ENCODE peak calls at places on chromosome 22, in five cellular contexts. V is lung, L is DND-41, I is endothelial cell of umbilical vein, H is tibial nerve. G is an unnamed sample. For H3K27me3, the result is how much of the 10 kb centered on the place peaks cover.

GRCh38 chr22:24095816-24096215 is 84.7 kb downstream of the CABIN1 start:
- DNase-seq in V (no peak), L (no peak), I (no peak), H (no peak), G (no peak)

GRCh38 chr22:20807315-20807752 is 33.4 kb downstream of the SERPIND1 start:
- DNase-seq in V (no peak), L (no peak), I (no peak), H (no peak), G (no peak)

GRCh38 chr22:43643362-43643761 is 168.7 kb downstream of the EFCAB6 start:
- DNase-seq in V (no peak), L (no peak), I (no peak), H (no peak), G (peak)

GRCh38 chr22:24775769-24776492 is 1.4 kb upstream of the PIWIL3 start:
- DNase-seq in V (no peak), L (no peak), I (no peak), H (no peak), G (peak)

GRCh38 chr22:20524004-20524481 is 16.6 kb downstream of the MED15 start:
- DNase-seq in V (no peak), L (peak), I (no peak), H (no peak), G (no peak)

GRCh38 chr22:43995798-43996169 is 28.3 kb upstream of the PARVB start:
- DNase-seq in V (no peak), L (no peak), I (no peak), H (no peak), G (no peak)

GRCh38 chr22:42596376-42596775 is 18.3 kb downstream of the POLDIP3 start:
- DNase-seq in V (no peak), L (no peak), I (no peak), H (no peak), G (no peak)

GRCh38 chr22:36870250-36870649 is 9.4 kb downstream of the NCF4 start:
- DNase-seq in V (no peak), L (no peak), I (no peak), H (no peak), G (no peak)

GRCh38 chr22:38967451-38968450 is 10.3 kb downstream of the APOBEC3A start:
- DNase-seq in V (peak), L (no peak), I (no peak), H (no peak), G (no peak)

GRCh38 chr22:32310777-32311176 is 46.9 kb upstream of the RFPL3 start:
- DNase-seq in V (no peak), L (no peak), I (no peak), H (no peak), G (no peak)

GRCh38 chr22:42732071-42732470 is 11.4 kb upstream of the A4GALT start:
- DNase-seq in V (no peak), L (no peak), I (no peak), H (no peak), G (no peak)

GRCh38 chr22:50016988-50017700 is 4.6 kb upstream of the IL17REL start:
- DNase-seq in V (no peak), L (no peak), I (no peak), H (no peak), G (no peak)
- H3K27me3 ChIP-seq in V (under half), L (under half), I (under half), H (half or more), G (under half)

GRCh38 chr22:22093743-22094142 is 111.2 kb upstream of the TOP3B start:
- DNase-seq in V (no peak), L (no peak), I (no peak), H (no peak), G (no peak)
- H3K27me3 ChIP-seq in V (under half), L (under half), I (under half), H (under half), G (under half)

DNA sequence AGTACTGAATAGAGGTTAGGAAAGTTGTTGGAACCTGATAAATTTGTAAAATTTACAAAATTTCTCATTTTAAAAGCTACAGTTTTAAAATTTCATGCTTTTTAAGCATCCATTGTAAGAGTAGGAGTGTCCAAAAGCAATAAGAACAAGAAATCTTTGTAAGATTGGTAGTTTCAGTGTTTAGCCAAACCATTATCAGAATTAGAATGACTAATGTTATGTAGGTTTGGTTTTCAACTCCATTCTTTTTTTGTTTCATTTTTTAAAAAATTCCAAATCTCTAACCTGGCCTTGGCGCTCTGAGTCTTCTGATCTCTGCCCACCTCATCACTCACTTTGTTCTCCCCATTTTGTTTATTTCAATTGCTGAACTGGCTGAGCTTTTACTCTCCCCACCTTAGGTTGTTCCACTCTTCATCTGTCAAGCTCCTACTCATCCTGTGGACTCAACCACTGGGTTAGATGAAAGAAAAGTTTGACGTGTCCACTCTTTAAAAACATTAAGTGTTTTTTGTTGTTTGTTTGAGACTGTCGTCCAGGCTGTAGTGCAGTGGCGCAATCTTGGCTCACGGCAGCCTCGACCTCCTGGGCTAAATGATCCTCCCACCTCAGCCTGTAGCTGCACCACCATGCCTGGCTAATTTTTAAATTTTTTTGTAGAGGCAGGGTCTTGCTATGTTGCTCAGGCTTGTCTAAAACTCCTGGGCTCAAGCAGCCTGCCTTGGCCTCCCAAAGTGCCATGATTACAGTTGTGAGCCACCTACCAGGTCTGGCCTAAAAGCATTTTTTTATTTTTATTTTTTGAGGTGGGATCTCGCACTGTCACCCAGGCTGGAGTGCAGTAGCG is 14.0 kb downstream of the EP300 start:
- DNase-seq in V (no peak), L (no peak), I (no peak), H (no peak), G (no peak)
- H3K27me3 ChIP-seq in V (under half), L (under half), I (under half), H (under half), G (under half)

GRCh38 chr22:49094858-49095257 is 732.8 kb downstream of the BRD1 start:
- DNase-seq in V (no peak), L (no peak), I (no peak), H (no peak), G (no peak)
- H3K27me3 ChIP-seq in V (under half), L (under half), I (under half), H (under half), G (under half)

GRCh38 chr22:22390989-22391388 is 117.6 kb downstream of the ZNF280B start:
- DNase-seq in V (no peak), L (no peak), I (no peak), H (no peak), G (no peak)

GRCh38 chr22:22386602-22387385 is 121.7 kb downstream of the ZNF280B start:
- DNase-seq in V (no peak), L (no peak), I (no peak), H (no peak), G (peak)

GRCh38 chr22:22387386-22387736 is 121.2 kb downstream of the ZNF280B start:
- DNase-seq in V (no peak), L (no peak), I (no peak), H (no peak), G (no peak)

GRCh38 chr22:22388055-22388454 is 120.5 kb downstream of the ZNF280B start:
- DNase-seq in V (no peak), L (no peak), I (no peak), H (no peak), G (no peak)

DNA sequence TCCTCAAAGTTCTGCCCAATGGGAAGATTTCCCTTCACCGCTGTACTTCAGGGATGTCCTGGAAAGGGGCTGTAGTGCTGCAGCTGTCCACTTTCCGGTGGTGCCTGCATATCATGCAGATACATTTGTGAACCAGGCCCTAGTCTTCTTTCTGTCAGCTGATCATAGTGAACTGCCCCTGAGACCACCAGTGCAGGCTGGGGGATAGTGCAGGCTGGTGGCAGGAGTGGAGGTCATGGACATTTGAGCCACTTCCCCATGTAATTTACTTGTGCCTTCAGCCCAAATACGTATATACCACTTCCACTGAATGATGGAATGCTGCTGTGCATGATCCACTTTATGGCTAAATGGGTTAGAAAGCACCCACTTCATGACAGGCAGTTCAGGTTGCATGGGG is 120.0 kb downstream of the ZNF280B start:
- DNase-seq in V (no peak), L (no peak), I (no peak), H (no peak), G (no peak)
- H3K27me3 ChIP-seq in V (under half), L (under half), I (under half), H (under half), G (under half)